ENCODE peak calls at places on chromosomes 6 and 20, in four cellular contexts. One of them, this sample, is unnamed.

GRCh38 chr20:47111576-47111975 is 216.9 kb downstream of the EYA2 start:
- DNase-seq in WTC11: no peak
- DNase-seq in K562: no peak
- DNase-seq in HepG2: no peak
- DNase-seq in this sample: no peak

GRCh38 chr20:41848180-41848579 is 230.0 kb upstream of the CHD6 start:
- DNase-seq in WTC11: no peak
- DNase-seq in K562: peak
- DNase-seq in HepG2: peak
- DNase-seq in this sample: no peak

GRCh38 chr20:24662756-24663399 is 193.4 kb downstream of the SYNDIG1 start:
- DNase-seq in WTC11: no peak
- DNase-seq in K562: no peak
- DNase-seq in HepG2: no peak
- DNase-seq in this sample: no peak

GRCh38 chr6:99349620-99350141 is at the start of gene FAXC:
- DNase-seq in WTC11: peak
- DNase-seq in K562: peak
- DNase-seq in HepG2: peak
- DNase-seq in this sample: peak

GRCh38 chr6:10746915-10747250 is 722 bp upstream of the TMEM14B start:
- DNase-seq in WTC11: no peak
- DNase-seq in K562: no peak
- DNase-seq in HepG2: no peak
- DNase-seq in this sample: no peak

GRCh38 chr20:52972190-52972937 is at the start of gene TSHZ2:
- DNase-seq in WTC11: peak
- DNase-seq in K562: no peak
- DNase-seq in HepG2: peak
- DNase-seq in this sample: peak

GRCh38 chr20:59572515-59572914 is 31.8 kb upstream of the PHACTR3 start:
- DNase-seq in WTC11: no peak
- DNase-seq in K562: no peak
- DNase-seq in HepG2: no peak
- DNase-seq in this sample: no peak

GRCh38 chr6:35468980-35469710 is 944 bp downstream of the RPL10A start:
- DNase-seq in WTC11: no peak
- DNase-seq in K562: peak
- DNase-seq in HepG2: no peak
- DNase-seq in this sample: no peak

GRCh38 chr20:14525439-14525838 is 188.0 kb upstream of the FLRT3 start:
- DNase-seq in WTC11: no peak
- DNase-seq in K562: no peak
- DNase-seq in HepG2: no peak
- DNase-seq in this sample: no peak

GRCh38 chr20:23386304-23387117 is 24.5 kb downstream of the GZF1 start:
- DNase-seq in WTC11: no peak
- DNase-seq in K562: no peak
- DNase-seq in HepG2: peak
- DNase-seq in this sample: no peak

GRCh38 chr20:24685736-24686135 is 216.3 kb downstream of the SYNDIG1 start:
- DNase-seq in WTC11: no peak
- DNase-seq in K562: no peak
- DNase-seq in HepG2: no peak
- DNase-seq in this sample: no peak

GRCh38 chr6:136647363-136647763 is 97.1 kb upstream of the MAP7 start:
- DNase-seq in WTC11: no peak
- DNase-seq in K562: no peak
- DNase-seq in HepG2: no peak
- DNase-seq in this sample: no peak

GRCh38 chr6:75430631-75431345 is 62.8 kb downstream of the FILIP1 start:
- DNase-seq in WTC11: no peak
- DNase-seq in K562: no peak
- DNase-seq in HepG2: no peak
- DNase-seq in this sample: no peak

GRCh38 chr6:31901415-31901952 is 402 bp downstream of the ZBTB12 start:
- DNase-seq in WTC11: peak
- DNase-seq in K562: peak
- DNase-seq in HepG2: no peak
- DNase-seq in this sample: peak

GRCh38 chr20:24742436-24742835 is 206.6 kb upstream of the CST7 start:
- DNase-seq in WTC11: no peak
- DNase-seq in K562: no peak
- DNase-seq in HepG2: no peak
- DNase-seq in this sample: no peak

GRCh38 chr20:59412896-59413295 is 112.5 kb downstream of the EDN3 start:
- DNase-seq in WTC11: peak
- DNase-seq in K562: no peak
- DNase-seq in HepG2: no peak
- DNase-seq in this sample: no peak

GRCh38 chr6:41442800-41443501 is 103.2 kb upstream of the FOXP4 start:
- DNase-seq in WTC11: peak
- DNase-seq in K562: peak
- DNase-seq in HepG2: no peak
- DNase-seq in this sample: peak

GRCh38 chr6:52551483-52552277 is 25.2 kb downstream of the TRAM2 start:
- DNase-seq in WTC11: peak
- DNase-seq in K562: no peak
- DNase-seq in HepG2: peak
- DNase-seq in this sample: no peak

GRCh38 chr6:27758471-27758870 is 153.7 kb downstream of the OR2B2 start:
- DNase-seq in WTC11: no peak
- DNase-seq in K562: peak
- DNase-seq in HepG2: no peak
- DNase-seq in this sample: no peak
- TF ChIP-seq ELF4 in WTC11: no peak
- TF ChIP-seq ELF4 in K562: no peak
- TF ChIP-seq ELF4 in HepG2: no peak
- TF ChIP-seq ELF4 in this sample: no peak

GRCh38 chr6:44699082-44699481 is 311.6 kb downstream of the CDC5L start:
- DNase-seq in WTC11: no peak
- DNase-seq in K562: no peak
- DNase-seq in HepG2: no peak
- DNase-seq in this sample: no peak

GRCh38 chr6:44698602-44699001 is 311.1 kb downstream of the CDC5L start:
- DNase-seq in WTC11: no peak
- DNase-seq in K562: no peak
- DNase-seq in HepG2: no peak
- DNase-seq in this sample: no peak

GRCh38 chr6:44701038-44701636 is 313.6 kb downstream of the CDC5L start:
- DNase-seq in WTC11: no peak
- DNase-seq in K562: no peak
- DNase-seq in HepG2: peak
- DNase-seq in this sample: no peak

GRCh38 chr6:44700422-44700821 is 312.9 kb downstream of the CDC5L start:
- DNase-seq in WTC11: no peak
- DNase-seq in K562: no peak
- DNase-seq in HepG2: no peak
- DNase-seq in this sample: no peak

DNA sequence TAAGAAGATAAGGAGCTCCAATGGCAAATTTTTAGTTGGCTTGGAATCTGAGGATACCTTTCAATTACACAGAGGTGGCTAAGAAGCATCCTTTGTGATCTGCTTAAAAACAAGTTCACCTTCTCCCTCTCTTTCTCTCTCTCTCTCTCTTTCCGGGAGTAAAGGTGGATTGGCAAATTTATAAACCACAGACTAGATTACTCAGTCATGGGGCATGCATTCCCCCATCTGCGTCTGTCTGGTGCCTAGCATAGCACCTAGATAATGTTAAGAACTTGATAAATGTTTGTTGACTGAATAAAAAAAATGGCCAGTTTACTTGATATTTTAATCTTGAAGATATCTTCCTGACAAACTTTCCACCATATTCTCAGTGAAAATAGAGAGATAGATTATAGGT is 312.3 kb downstream of the CDC5L start:
- DNase-seq in WTC11: no peak
- DNase-seq in K562: no peak
- DNase-seq in HepG2: no peak
- DNase-seq in this sample: no peak
- TF ChIP-seq SP1 in WTC11: no peak
- TF ChIP-seq SP1 in K562: no peak
- TF ChIP-seq SP1 in HepG2: no peak
- TF ChIP-seq SP1 in this sample: no peak

GRCh38 chr6:145044606-145045275 is 690.6 kb downstream of the EPM2A start:
- DNase-seq in WTC11: no peak
- DNase-seq in K562: no peak
- DNase-seq in HepG2: no peak
- DNase-seq in this sample: no peak
- TF ChIP-seq ELF4 in WTC11: no peak
- TF ChIP-seq ELF4 in K562: no peak
- TF ChIP-seq ELF4 in HepG2: no peak
- TF ChIP-seq ELF4 in this sample: no peak

GRCh38 chr6:111710439-111710838 is 104.8 kb upstream of the TRAF3IP2 start:
- DNase-seq in WTC11: no peak
- DNase-seq in K562: no peak
- DNase-seq in HepG2: no peak
- DNase-seq in this sample: no peak

GRCh38 chr6:111711989-111712388 is 106.3 kb upstream of the TRAF3IP2 start:
- DNase-seq in WTC11: no peak
- DNase-seq in K562: no peak
- DNase-seq in HepG2: no peak
- DNase-seq in this sample: no peak

GRCh38 chr6:111712398-111712797 is 106.7 kb upstream of the TRAF3IP2 start:
- DNase-seq in WTC11: no peak
- DNase-seq in K562: no peak
- DNase-seq in HepG2: no peak
- DNase-seq in this sample: no peak

GRCh38 chr6:111710911-111711310 is 105.2 kb upstream of the TRAF3IP2 start:
- DNase-seq in WTC11: no peak
- DNase-seq in K562: no peak
- DNase-seq in HepG2: no peak
- DNase-seq in this sample: no peak

DNA sequence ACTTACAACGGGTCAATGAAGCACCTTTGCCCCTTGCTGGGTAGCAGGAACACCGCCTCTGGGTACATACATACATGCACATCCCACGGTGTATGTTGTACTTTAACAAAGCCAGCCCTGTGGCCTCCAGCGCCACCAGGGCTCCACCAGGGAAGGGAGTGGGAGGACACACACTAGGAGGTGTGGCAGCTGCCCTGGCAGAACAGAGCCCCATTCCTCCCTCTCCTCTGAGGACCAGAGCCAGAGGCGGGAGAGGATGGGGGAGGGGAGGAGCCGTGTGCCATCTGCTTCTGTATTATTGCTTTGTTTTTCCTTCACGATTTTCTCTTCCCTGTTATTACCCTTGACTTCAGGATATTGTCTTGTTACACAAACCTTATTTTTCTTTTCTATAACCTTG is 105.8 kb upstream of the TRAF3IP2 start:
- DNase-seq in WTC11: no peak
- DNase-seq in K562: no peak
- DNase-seq in HepG2: no peak
- DNase-seq in this sample: no peak
- TF ChIP-seq SP1 in WTC11: no peak
- TF ChIP-seq SP1 in K562: no peak
- TF ChIP-seq SP1 in HepG2: no peak
- TF ChIP-seq SP1 in this sample: no peak

GRCh38 chr6:127182501-127182900 is 64.0 kb downstream of the RSPO3 start:
- DNase-seq in WTC11: no peak
- DNase-seq in K562: no peak
- DNase-seq in HepG2: no peak
- DNase-seq in this sample: no peak
- TF ChIP-seq ELF4 in WTC11: no peak
- TF ChIP-seq ELF4 in K562: no peak
- TF ChIP-seq ELF4 in HepG2: no peak
- TF ChIP-seq ELF4 in this sample: no peak

GRCh38 chr6:6243846-6244245 is 76.6 kb downstream of the F13A1 start:
- DNase-seq in WTC11: no peak
- DNase-seq in K562: no peak
- DNase-seq in HepG2: peak
- DNase-seq in this sample: no peak
- TF ChIP-seq SP1 in WTC11: no peak
- TF ChIP-seq SP1 in K562: no peak
- TF ChIP-seq SP1 in HepG2: no peak
- TF ChIP-seq SP1 in this sample: no peak

DNA sequence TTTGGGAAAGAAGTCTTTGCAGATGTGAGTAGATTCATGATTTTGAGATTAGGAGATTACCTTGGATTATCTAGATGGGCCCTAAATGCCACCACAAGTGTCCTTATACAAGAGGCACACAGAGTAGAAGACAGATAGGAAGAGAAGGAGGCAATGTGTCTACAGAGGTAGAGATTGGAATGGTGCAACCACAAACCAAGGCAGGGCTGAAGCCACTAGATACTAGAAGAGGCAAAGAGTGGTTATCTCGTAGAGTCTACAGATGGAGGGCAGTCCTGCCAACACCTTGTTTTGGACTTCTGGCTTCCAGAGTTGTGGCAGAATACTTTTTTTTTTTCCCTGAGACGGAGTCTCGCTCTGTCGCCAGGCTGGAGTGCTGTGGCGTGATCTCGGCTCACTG is 138.3 kb upstream of the AKIRIN2 start:
- DNase-seq in WTC11: no peak
- DNase-seq in K562: no peak
- DNase-seq in HepG2: no peak
- DNase-seq in this sample: no peak
- TF ChIP-seq ELF4 in WTC11: no peak
- TF ChIP-seq ELF4 in K562: no peak
- TF ChIP-seq ELF4 in HepG2: no peak
- TF ChIP-seq ELF4 in this sample: no peak

GRCh38 chr20:44810391-44811149 is at the start of gene RIMS4:
- DNase-seq in WTC11: peak
- DNase-seq in K562: no peak
- DNase-seq in HepG2: no peak
- DNase-seq in this sample: peak

GRCh38 chr20:44807684-44808056 is 2.7 kb downstream of the RIMS4 start:
- DNase-seq in WTC11: no peak
- DNase-seq in K562: no peak
- DNase-seq in HepG2: no peak
- DNase-seq in this sample: no peak

GRCh38 chr20:44810061-44810390 is 320 bp downstream of the RIMS4 start:
- DNase-seq in WTC11: peak
- DNase-seq in K562: no peak
- DNase-seq in HepG2: no peak
- DNase-seq in this sample: no peak

GRCh38 chr20:44811150-44811685 is 872 bp upstream of the RIMS4 start:
- DNase-seq in WTC11: no peak
- DNase-seq in K562: no peak
- DNase-seq in HepG2: no peak
- DNase-seq in this sample: no peak

GRCh38 chr20:44809380-44810060 is 826 bp downstream of the RIMS4 start:
- DNase-seq in WTC11: peak
- DNase-seq in K562: no peak
- DNase-seq in HepG2: no peak
- DNase-seq in this sample: no peak
- TF ChIP-seq SP1 in WTC11: no peak
- TF ChIP-seq SP1 in K562: no peak
- TF ChIP-seq SP1 in HepG2: no peak
- TF ChIP-seq SP1 in this sample: no peak